ENCODE peak calls at places on chromosomes 4 and X, in four cellular contexts. I is neural progenitor cell, V is HCT116, G is GM23248. K is an unnamed sample.

GRCh38 chr4:119735136-119735770 is 106.6 kb upstream of the PDE5A start:
- DNase-seq in I (no peak), G (peak), V (no peak), K (peak)

GRCh38 chrX:148649145-148649645 is 148.8 kb downstream of the AFF2 start:
- DNase-seq in I (no peak), V (no peak), G (peak), K (no peak)

GRCh38 chrX:118807151-118808017 is 16.2 kb upstream of the ZCCHC12 start:
- DNase-seq in I (peak), V (peak), G (peak), K (peak)

GRCh38 chr4:122531514-122531913 is 75.0 kb upstream of the IL2 start:
- DNase-seq in V (no peak), I (no peak), G (no peak), K (no peak)

GRCh38 chrX:154469880-154470279 is 9.2 kb downstream of the LAGE3 start:
- DNase-seq in I (no peak), V (no peak), G (no peak), K (no peak)

GRCh38 chr4:188439641-188440311 is 300.5 kb downstream of the TRIML1 start:
- DNase-seq in G (peak), V (no peak), I (no peak), K (no peak)

GRCh38 chr4:176538217-176538925 is 218.6 kb downstream of the SPCS3 start:
- DNase-seq in V (no peak), I (no peak), G (peak), K (no peak)

GRCh38 chrX:76253432-76253831 is 80.6 kb downstream of the PBDC1 start:
- DNase-seq in G (peak), V (peak), I (peak), K (peak)

GRCh38 chr4:82779032-82779431 is 19.6 kb downstream of the SCD5 start:
- DNase-seq in I (no peak), V (no peak), G (no peak), K (no peak)

GRCh38 chrX:128676651-128677050 is 624.4 kb upstream of the ACTRT1 start:
- DNase-seq in V (no peak), G (no peak), I (no peak), K (no peak)

GRCh38 chrX:10048076-10048475 is 80.9 kb downstream of the CLDN34 start:
- DNase-seq in I (peak), G (peak), V (no peak), K (no peak)

GRCh38 chrX:50067435-50068292 is 133.1 kb downstream of the AKAP4 start:
- DNase-seq in G (no peak), V (no peak), I (peak), K (no peak)

GRCh38 chrX:53284684-53285447 is 3.5 kb upstream of the IQSEC2 start:
- DNase-seq in G (peak), V (no peak), I (peak), K (peak)

GRCh38 chr4:152997771-152998487 is 61.8 kb downstream of the FHDC1 start:
- DNase-seq in V (no peak), G (no peak), I (no peak), K (no peak)

GRCh38 chr4:1604706-1605205 is 79.4 kb downstream of the FAM53A start:
- DNase-seq in G (no peak), I (no peak), V (no peak), K (no peak)

GRCh38 chrX:155435744-155436112 is 22.7 kb downstream of the F8A3 start:
- DNase-seq in G (no peak), I (no peak), V (no peak), K (no peak)

GRCh38 chr4:169815606-169816005 is 57.9 kb upstream of the HPF1 start:
- DNase-seq in V (no peak), I (no peak), G (peak), K (no peak)

GRCh38 chr4:176357359-176358082 is 37.8 kb downstream of the SPCS3 start:
- DNase-seq in V (no peak), I (no peak), G (peak), K (peak)

GRCh38 chr4:5472166-5472565 is 236.2 kb downstream of the EVC2 start:
- DNase-seq in G (no peak), I (no peak), V (no peak), K (no peak)

GRCh38 chr4:74235135-74235534 is 73.1 kb upstream of the EPGN start:
- DNase-seq in V (no peak), G (no peak), I (no peak), K (no peak)

GRCh38 chr4:972651-973424 is 531 bp downstream of the DGKQ start:
- DNase-seq in G (peak), V (no peak), I (peak), K (no peak)

GRCh38 chrX:53122013-53122412 is 28.1 kb downstream of the KANTR start:
- DNase-seq in G (no peak), I (no peak), V (no peak), K (no peak)

GRCh38 chr4:106316773-106317409 is 541 bp downstream of the AIMP1 start:
- DNase-seq in I (peak), V (no peak), G (peak), K (no peak)

GRCh38 chrX:56788229-56788628 is 59.2 kb downstream of the NBDY start:
- DNase-seq in I (no peak), V (no peak), G (no peak), K (peak)

GRCh38 chrX:9465380-9466114 is 689 bp downstream of the TBL1X start:
- DNase-seq in V (no peak), G (peak), I (peak), K (peak)

GRCh38 chrX:47264507-47265173 is 31.8 kb downstream of the USP11 start:
- DNase-seq in G (peak), I (no peak), V (no peak), K (no peak)

GRCh38 chrX:133852837-133853236 is 132.6 kb downstream of the GPC3 start:
- DNase-seq in V (no peak), I (no peak), G (peak), K (no peak)

GRCh38 chr4:43189741-43190140 is 297.2 kb downstream of the GRXCR1 start:
- DNase-seq in I (no peak), V (no peak), G (no peak), K (no peak)

DNA sequence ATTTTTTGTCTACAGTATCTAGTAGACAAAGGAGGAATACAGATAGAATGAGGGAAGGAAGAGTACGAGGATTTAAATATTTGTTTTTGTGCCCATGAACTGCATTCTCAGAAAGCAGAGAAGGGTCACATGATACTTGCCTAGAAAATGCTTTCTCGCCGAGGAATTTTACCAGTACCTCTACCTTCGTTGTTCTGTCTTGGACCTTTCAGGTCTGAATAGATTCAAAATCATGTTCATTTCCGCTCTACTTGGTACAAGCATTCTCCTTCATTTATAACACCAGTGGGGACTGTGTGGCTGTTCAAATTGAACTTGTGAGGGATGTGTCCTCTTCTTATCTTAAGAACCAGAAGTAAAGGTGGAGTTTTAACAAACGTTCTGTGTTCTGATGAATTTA is 1.9 kb downstream of the USP38 start:
- DNase-seq in I (peak), V (no peak), G (peak), K (peak)
- H3K4me2 ChIP-seq in I (peak), V (peak), G (peak), K (peak)

GRCh38 chrX:18415386-18415785 is 10.0 kb upstream of the CDKL5 start:
- DNase-seq in G (no peak), I (no peak), V (no peak), K (no peak)
- TF ChIP-seq EZH2phosphoT487 in G (no peak), I (no peak), V (no peak), K (no peak)

GRCh38 chr4:116953947-116954346 is 131.4 kb downstream of the TRAM1L1 start:
- DNase-seq in G (no peak), I (no peak), V (no peak), K (no peak)

GRCh38 chr4:116959045-116959444 is 126.3 kb downstream of the TRAM1L1 start:
- DNase-seq in I (no peak), G (no peak), V (no peak), K (no peak)
- H3K9ac ChIP-seq in I (no peak), G (no peak), V (no peak), K (no peak)

DNA sequence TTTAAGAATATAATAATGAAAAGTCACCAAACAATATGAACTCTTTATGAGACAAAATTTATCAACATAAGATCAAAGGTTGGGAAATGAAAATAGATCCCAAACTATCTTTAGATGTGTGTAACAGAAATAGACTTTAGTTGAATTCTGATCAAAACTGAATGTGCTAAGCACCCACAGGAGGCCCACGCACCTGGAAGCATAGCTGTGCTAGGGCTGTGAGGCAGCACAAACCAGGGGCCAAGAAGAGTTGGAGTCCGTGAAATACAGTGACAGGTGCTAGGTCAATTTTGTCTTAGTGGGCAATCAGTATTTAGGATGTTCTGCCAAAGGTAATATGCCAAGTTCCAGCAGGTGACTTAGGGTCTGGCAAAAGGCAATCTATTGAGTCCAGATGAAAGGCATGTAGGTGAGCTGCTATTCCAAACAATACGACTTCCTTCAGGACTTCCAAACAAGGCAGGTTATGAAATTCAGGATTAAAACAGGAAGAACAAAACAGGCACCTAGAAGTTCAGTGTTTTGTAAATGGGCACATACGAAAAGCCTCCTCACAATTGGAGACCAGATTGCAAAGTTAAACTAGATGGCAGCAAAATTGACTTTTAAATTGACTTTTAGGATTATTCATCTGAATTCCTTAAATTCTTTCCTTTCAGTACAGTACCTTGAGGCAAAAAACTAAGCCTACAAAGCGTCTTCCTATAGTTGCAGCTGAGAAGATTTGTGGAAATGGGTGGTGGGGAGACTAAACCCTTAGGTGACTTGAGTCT is 4.7 kb upstream of the PCDH18 start:
- DNase-seq in I (no peak), V (no peak), G (no peak), K (no peak)
- H3K4me2 ChIP-seq in I (peak), V (no peak), G (no peak), K (no peak)

GRCh38 chr4:140996757-140997156 is 136.5 kb downstream of the RNF150 start:
- DNase-seq in I (no peak), V (no peak), G (peak), K (no peak)
- TF ChIP-seq EZH2phosphoT487 in I (no peak), V (no peak), G (no peak), K (no peak)

GRCh38 chr4:87077834-87078585 is 142.4 kb downstream of the KLHL8 start:
- DNase-seq in G (peak), V (no peak), I (no peak), K (no peak)
- H3K9ac ChIP-seq in G (peak), V (no peak), I (no peak), K (no peak)

GRCh38 chrX:101347859-101348451 is 587 bp downstream of the TIMM8A start:
- DNase-seq in V (no peak), I (no peak), G (peak), K (no peak)

GRCh38 chrX:101348452-101349222 is at the start of gene TIMM8A:
- DNase-seq in V (peak), G (peak), I (peak), K (peak)
- H3K4me2 ChIP-seq in V (peak), G (peak), I (peak), K (peak)